ENCODE peak calls at places on chromosomes 5 and 9, in five cellular contexts. Y is PC-3, S is sigmoid colon, M is fibroblast of the aortic adventitia, Q is endothelial cell of umbilical vein. N is an unnamed sample.

GRCh38 chr5:117093653-117094052 is 519.0 kb upstream of the SEMA6A start:
- DNase-seq in M (no peak), S (no peak), Q (no peak), Y (no peak), N (no peak)

GRCh38 chr5:172881691-172882370 is 47.8 kb downstream of the ERGIC1 start:
- DNase-seq in Y (peak; percentile 68), M (peak; percentile 54), Q (peak; percentile 61), S (no peak), N (peak; percentile 80)

GRCh38 chr5:24351285-24351684 is 293.5 kb downstream of the CDH10 start:
- DNase-seq in Q (no peak), M (no peak), Y (no peak), S (no peak), N (no peak)

GRCh38 chr5:56632199-56632598 is 183.2 kb upstream of the MAP3K1 start:
- DNase-seq in M (no peak), Y (no peak), S (no peak), Q (peak; percentile 38), N (no peak)

GRCh38 chr5:17228833-17229291 is 11.4 kb downstream of the BASP1 start:
- DNase-seq in Y (no peak), Q (peak; percentile 31), S (no peak), M (peak; percentile 78), N (peak; percentile 41)

GRCh38 chr5:108653201-108653600 is 94.5 kb upstream of the FER start:
- DNase-seq in Y (no peak), S (no peak), Q (no peak), M (no peak), N (no peak)

GRCh38 chr5:96431376-96432244 is 1.4 kb downstream of the PCSK1 start:
- DNase-seq in S (no peak), Y (no peak), M (peak; percentile 53), Q (no peak), N (no peak)

GRCh38 chr5:76476639-76477038 is 73.6 kb downstream of the IQGAP2 start:
- DNase-seq in S (no peak), Q (no peak), M (no peak), Y (no peak), N (no peak)

GRCh38 chr9:107243757-107244156 is 39.3 kb upstream of the RAD23B start:
- DNase-seq in Y (peak; percentile 96), S (no peak), M (peak; percentile 23), Q (no peak), N (peak; percentile 31)

GRCh38 chr9:110712955-110713354 is 44.4 kb downstream of the MUSK start:
- DNase-seq in S (no peak), Q (no peak), M (no peak), Y (peak; percentile 4), N (peak; percentile 55)

GRCh38 chr9:6811436-6811835 is 53.7 kb downstream of the KDM4C start:
- DNase-seq in S (no peak), M (no peak), Y (peak; percentile 16), Q (peak; percentile 87), N (no peak)

GRCh38 chr5:87361031-87361443 is 51.7 kb downstream of the CCNH start:
- DNase-seq in Y (no peak), M (peak; percentile 87), Q (no peak), S (no peak), N (no peak)

GRCh38 chr9:16653491-16654407 is 216.7 kb downstream of the BNC2 start:
- DNase-seq in M (peak; percentile 42), S (peak; percentile 76), Q (peak; percentile 17), Y (no peak), N (no peak)

GRCh38 chr5:142937265-142937877 is 167.2 kb downstream of the ARHGAP26 start:
- DNase-seq in Q (no peak), S (no peak), Y (no peak), M (no peak), N (no peak)

GRCh38 chr5:87503004-87503403 is 90.3 kb upstream of the CCNH start:
- DNase-seq in S (no peak), Q (no peak), M (no peak), Y (no peak), N (no peak)

GRCh38 chr5:17882760-17883488 is 248.7 kb downstream of the TAF11L14 start:
- DNase-seq in Y (peak; percentile 81), S (no peak), Q (no peak), M (no peak), N (no peak)

GRCh38 chr5:128081111-128081865 is 2.3 kb upstream of the SLC12A2 start:
- DNase-seq in S (no peak), M (no peak), Y (peak; percentile 62), Q (no peak), N (peak; percentile 28)

DNA sequence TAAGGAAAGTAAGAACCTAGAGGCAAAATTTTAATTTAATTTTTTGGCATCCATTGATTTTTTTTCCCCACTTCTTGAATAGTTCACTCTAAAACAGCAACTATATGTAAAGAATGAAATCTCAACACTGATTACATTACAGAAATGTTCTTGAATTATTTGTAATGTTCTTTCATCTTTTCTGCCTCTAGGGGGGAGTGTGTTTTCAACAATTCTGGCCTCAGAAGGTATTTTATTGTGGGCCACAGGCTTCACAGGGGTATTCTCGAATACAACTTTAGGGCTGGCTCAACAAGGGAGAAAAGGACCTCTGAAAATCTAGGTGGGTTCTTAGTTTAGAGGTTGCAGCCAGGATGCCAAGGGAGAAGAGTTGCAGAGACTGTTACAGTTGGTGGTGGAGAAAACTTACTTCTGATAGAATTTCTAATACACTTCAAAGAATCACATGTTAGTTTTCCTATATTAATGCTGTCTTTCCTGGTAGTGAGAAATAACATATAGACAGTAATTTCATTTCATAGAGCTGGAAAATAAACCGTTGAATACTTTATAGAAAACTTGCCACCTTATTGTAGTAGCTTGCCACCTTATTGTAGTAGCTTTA is 3.6 kb upstream of the NPR3 start:
- DNase-seq in M (peak; percentile 71), Y (peak; percentile 68), S (no peak), Q (peak; percentile 40), N (peak; percentile 40)
- TF ChIP-seq CTCF in M (peak; percentile 56), Y (peak; percentile 86), S (no peak), Q (peak; percentile 26), N (peak; percentile 86)

GRCh38 chr9:86434039-86434726 is 80.0 kb upstream of the TUT7 start:
- DNase-seq in Q (peak; percentile 38), Y (peak; percentile 56), S (peak; percentile 86), M (peak; percentile 89), N (peak; percentile 69)
- TF ChIP-seq CTCF in Q (peak; percentile 57), Y (peak; percentile 78), S (peak; percentile 75), M (peak; percentile 84), N (peak; percentile 82)

GRCh38 chr9:87497080-87497603 is 525 bp upstream of the DAPK1 start:
- DNase-seq in Q (no peak), M (no peak), S (no peak), Y (no peak), N (no peak)

GRCh38 chr9:87497604-87498045 is at the start of gene DAPK1:
- DNase-seq in Y (no peak), M (peak; percentile 37), S (peak; percentile 83), Q (peak; percentile 84), N (no peak)

GRCh38 chr9:87498816-87499454 is 1.3 kb downstream of the DAPK1 start:
- DNase-seq in Q (peak; percentile 43), M (no peak), Y (no peak), S (no peak), N (no peak)

GRCh38 chr9:87499455-87500015 is 1.9 kb downstream of the DAPK1 start:
- DNase-seq in Q (peak; percentile 51), S (no peak), Y (no peak), M (no peak), N (no peak)

GRCh38 chr9:87498046-87498815 is 564 bp downstream of the DAPK1 start:
- DNase-seq in Q (peak; percentile 57), Y (no peak), M (peak; percentile 28), S (peak; percentile 78), N (no peak)
- TF ChIP-seq CTCF in Q (peak; percentile 45), Y (no peak), M (peak; percentile 38), S (no peak), N (no peak)

GRCh38 chr9:108515856-108516255 is 339.9 kb downstream of the ACTL7B start:
- DNase-seq in Y (no peak), S (no peak), M (no peak), Q (no peak), N (no peak)
- TF ChIP-seq CTCF in Y (no peak), S (no peak), M (no peak), Q (no peak), N (no peak)

DNA sequence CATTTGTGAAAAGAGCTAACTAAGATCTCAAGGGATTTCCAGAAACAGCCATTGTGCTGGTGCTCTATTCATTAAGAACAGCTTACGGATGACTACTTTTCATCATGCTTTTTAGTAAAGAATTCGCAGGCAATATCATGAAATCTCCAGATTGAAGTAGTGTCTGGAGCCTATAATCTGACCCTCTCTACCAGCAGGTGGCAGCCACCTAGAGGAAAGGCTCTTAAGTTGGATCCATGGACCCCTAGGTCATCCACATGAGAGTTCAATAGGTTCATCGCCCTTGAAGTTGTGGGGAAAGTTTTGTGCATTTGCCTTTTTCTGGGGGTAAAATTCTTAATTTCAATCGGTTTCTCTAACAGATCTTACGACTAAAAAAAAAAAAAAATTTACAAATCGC is 82.3 kb downstream of the SLC1A3 start:
- DNase-seq in Y (peak; percentile 57), M (no peak), S (no peak), Q (no peak), N (no peak)
- TF ChIP-seq CTCF in Y (peak; percentile 82), M (peak; percentile 28), S (no peak), Q (peak; percentile 26), N (peak; percentile 66)

DNA sequence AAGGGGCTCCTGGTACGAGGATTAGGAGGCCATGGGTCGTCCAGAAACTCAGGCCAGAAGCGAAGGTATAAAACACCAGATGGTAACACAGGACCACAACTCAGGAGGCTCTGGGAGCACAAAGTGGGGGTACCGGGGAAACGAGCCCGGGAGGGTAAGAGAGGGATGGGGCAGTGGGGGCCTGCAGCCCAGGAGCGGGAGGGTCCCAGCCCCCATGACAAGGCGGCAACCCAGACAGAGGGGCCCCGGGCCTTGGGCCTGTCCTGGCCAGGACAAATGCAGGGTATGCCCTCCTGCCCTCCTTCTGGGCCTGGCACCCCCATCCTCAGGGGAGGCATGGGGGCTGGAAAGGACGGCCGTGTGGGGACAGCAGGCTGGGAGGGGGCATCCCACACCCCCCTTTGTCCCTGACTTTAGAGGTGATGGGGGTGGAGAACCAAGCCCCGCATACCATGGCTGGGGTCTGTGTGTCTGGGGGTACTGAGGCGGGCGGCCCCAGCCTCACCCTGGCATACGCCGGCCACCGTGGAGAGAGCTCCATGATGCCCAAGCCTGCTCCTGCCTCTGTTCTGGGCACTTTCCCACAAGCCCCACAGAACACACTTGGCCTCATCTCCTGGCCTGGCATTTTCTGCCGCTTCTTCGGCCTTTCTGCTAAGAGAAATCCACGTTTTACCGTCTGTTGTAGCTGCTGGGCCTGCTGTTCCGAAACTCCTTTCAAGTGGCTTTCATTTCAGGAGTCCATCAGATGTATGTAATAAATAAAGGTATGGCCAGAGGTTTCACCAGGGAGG is 46.9 kb upstream of the EXOC3 start:
- DNase-seq in Y (no peak), Q (no peak), S (peak; percentile 50), M (no peak), N (no peak)
- TF ChIP-seq CTCF in Y (no peak), Q (no peak), S (no peak), M (no peak), N (no peak)

N was measured in HFFc6.